ENCODE peak calls at places on chromosomes 1 and 21, in six cellular contexts. H is Right ventricle myocardium superior; B is thoracic aorta; U is glomerular endothelial cell; A is endothelial cell of umbilical vein; Y is stimulated activated CD4-positive, alpha-beta T cell treated with anti-CD3 and anti-CD28 coated beads, Interleukin-2, amount 100 ng/mL, for 48 hours. J is an unnamed sample.

GRCh38 chr1:46527474-46528296 is 23.8 kb downstream of the KNCN start:
- DNase-seq in B (peak; percentile 51), H (peak; percentile 89), U (no peak), Y (peak; percentile 79), A (peak; percentile 67), J (peak; percentile 66)

GRCh38 chr1:10374442-10374860 is 24.4 kb upstream of the PGD start:
- DNase-seq in H (no peak), A (no peak), Y (no peak), U (no peak), B (no peak), J (no peak)

GRCh38 chr21:39613029-39613934 is 542 bp downstream of the B3GALT5 start:
- DNase-seq in U (no peak), Y (no peak), B (no peak), A (no peak), H (no peak), J (no peak)

GRCh38 chr1:92277105-92277504 is 21.7 kb downstream of the GLMN start:
- DNase-seq in U (no peak), A (peak; percentile 55), H (no peak), Y (no peak), B (no peak), J (no peak)

GRCh38 chr1:62144238-62144831 is 50.3 kb upstream of the L1TD1 start:
- DNase-seq in H (no peak), A (peak; percentile 59), B (no peak), Y (peak; percentile 26), U (no peak), J (peak; percentile 16)

GRCh38 chr21:14673649-14674048 is 127.5 kb upstream of the SAMSN1 start:
- DNase-seq in H (no peak), Y (no peak), U (no peak), B (no peak), A (no peak), J (no peak)

GRCh38 chr1:36085686-36086526 is 2.0 kb downstream of the TEKT2 start:
- DNase-seq in H (no peak), U (no peak), B (no peak), A (no peak), Y (no peak), J (no peak)

GRCh38 chr1:238191161-238191560 is 300.4 kb upstream of the ZP4 start:
- DNase-seq in H (no peak), A (no peak), U (no peak), Y (no peak), B (no peak), J (no peak)

GRCh38 chr1:237539055-237539454 is 351.7 kb downstream of the ZP4 start:
- DNase-seq in Y (no peak), A (no peak), B (no peak), U (no peak), H (no peak), J (no peak)

GRCh38 chr1:117077267-117077666 is 17.1 kb downstream of the TTF2 start:
- DNase-seq in Y (no peak), H (no peak), B (no peak), U (no peak), A (peak; percentile 90), J (peak; percentile 87)

GRCh38 chr1:167984886-167985489 is 48.1 kb upstream of the MPC2 start:
- DNase-seq in A (no peak), B (no peak), Y (no peak), U (no peak), H (no peak), J (no peak)

GRCh38 chr1:118077331-118078055 is 107.5 kb downstream of the SPAG17 start:
- DNase-seq in H (no peak), A (peak; percentile 27), B (no peak), U (peak; percentile 3), Y (no peak), J (peak; percentile 40)

GRCh38 chr1:117633068-117633345 is 27.2 kb downstream of the TENT5C start:
- DNase-seq in B (no peak), H (no peak), A (no peak), U (no peak), Y (no peak), J (no peak)

J was measured in dermis microvascular lymphatic vessel endothelial cell.